ENCODE peak calls at places on chromosome 1, in eight cellular contexts. Y is CD8-positive, alpha-beta memory T cell; K is adrenal gland; V is kidney tubule cell; I is HS-5; B is WTC11; C is astrocyte of the spinal cord; U is AG04449. E is an unnamed sample.

GRCh38 chr1:160205242-160205973 is at the start of gene PEA15:
- DNase-seq in C (peak; percentile 67), B (peak; percentile 81), I (no peak), K (peak; percentile 80), V (peak; percentile 71), U (no peak), Y (peak; percentile 76), E (no peak)

GRCh38 chr1:100458925-100459814 is 78.8 kb upstream of the GPR88 start:
- DNase-seq in Y (peak; percentile 75), K (peak; percentile 88), I (peak; percentile 42), C (peak; percentile 85), V (peak; percentile 75), B (peak; percentile 73), U (peak; percentile 26), E (peak; percentile 50)

GRCh38 chr1:89822999-89823628 is 2.3 kb downstream of the LRRC8D start:
- DNase-seq in C (no peak), B (no peak), V (peak; percentile 38), U (no peak), K (no peak), Y (no peak), I (no peak), E (no peak)

GRCh38 chr1:54768093-54768492 is 3.8 kb upstream of the PARS2 start:
- DNase-seq in Y (no peak), C (no peak), I (no peak), B (no peak), V (peak; percentile 27), K (peak; percentile 63), U (no peak), E (peak; percentile 2)

GRCh38 chr1:41672641-41673313 is 188.3 kb upstream of the EDN2 start:
- DNase-seq in B (no peak), U (peak; percentile 95), K (no peak), V (no peak), I (peak; percentile 91), Y (no peak), C (peak; percentile 76), E (no peak)

GRCh38 chr1:1583667-1584010 is 9.0 kb upstream of the SSU72 start:
- DNase-seq in V (no peak), Y (no peak), K (no peak), B (no peak), I (no peak), U (no peak), C (no peak), E (no peak)

GRCh38 chr1:85544689-85545203 is 35.8 kb upstream of the CCN1 start:
- DNase-seq in I (peak; percentile 34), V (peak; percentile 45), K (no peak), Y (no peak), B (no peak), C (peak; percentile 80), U (no peak), E (no peak)

GRCh38 chr1:115815694-115816093 is 25.2 kb downstream of the NHLH2 start:
- DNase-seq in B (no peak), U (no peak), C (no peak), K (no peak), Y (no peak), V (no peak), I (no peak), E (no peak)

GRCh38 chr1:241413386-241413785 is 56.4 kb upstream of the RGS7 start:
- DNase-seq in B (no peak), V (peak; percentile 88), Y (no peak), I (peak; percentile 92), K (no peak), U (no peak), C (peak; percentile 49), E (no peak)

GRCh38 chr1:114585221-114585620 is 3.8 kb upstream of the BCAS2 start:
- DNase-seq in B (no peak), V (peak; percentile 31), Y (no peak), C (peak; percentile 5), U (peak; percentile 7), K (no peak), I (no peak), E (no peak)

GRCh38 chr1:179229214-179230140 is at the start of gene ABL2:
- DNase-seq in K (no peak), I (no peak), U (no peak), B (peak; percentile 72), C (peak; percentile 39), V (peak; percentile 48), Y (peak; percentile 56), E (no peak)

GRCh38 chr1:93740601-93741031 is 59.0 kb upstream of the BCAR3 start:
- DNase-seq in I (no peak), U (no peak), B (no peak), Y (no peak), V (no peak), C (no peak), K (no peak), E (no peak)

GRCh38 chr1:151165281-151165737 is 393 bp downstream of the LYSMD1 start:
- DNase-seq in I (no peak), K (peak; percentile 80), U (no peak), C (peak; percentile 45), B (peak; percentile 77), Y (peak; percentile 52), V (peak; percentile 45), E (no peak)

GRCh38 chr1:84973493-84974334 is 23.2 kb downstream of the MCOLN2 start:
- DNase-seq in Y (no peak), U (no peak), I (no peak), K (no peak), B (peak; percentile 21), C (no peak), V (no peak), E (no peak)

GRCh38 chr1:118944133-118944532 is 44.0 kb downstream of the TBX15 start:
- DNase-seq in U (peak; percentile 36), Y (no peak), I (no peak), K (no peak), B (no peak), V (peak; percentile 20), C (peak; percentile 17), E (no peak)

GRCh38 chr1:91021686-91022517 is at the start of gene ZNF644:
- DNase-seq in I (peak; percentile 90), K (peak; percentile 96), B (peak; percentile 85), U (peak; percentile 45), C (peak; percentile 89), Y (peak; percentile 95), V (peak; percentile 95), E (peak; percentile 69)

GRCh38 chr1:77680173-77680572 is 2.3 kb downstream of the ZZZ3 start:
- DNase-seq in B (no peak), V (no peak), Y (no peak), C (no peak), U (no peak), I (no peak), K (no peak), E (peak; percentile 34)

GRCh38 chr1:30005972-30006619 is 717.3 kb downstream of the MATN1 start:
- DNase-seq in K (no peak), B (no peak), Y (no peak), I (no peak), U (no peak), C (no peak), V (peak; percentile 90), E (no peak)

GRCh38 chr1:84887261-84887934 is 5.6 kb downstream of the LPAR3 start:
- DNase-seq in K (no peak), Y (no peak), I (peak; percentile 84), U (peak; percentile 23), C (no peak), V (peak; percentile 21), B (no peak), E (peak; percentile 32)

GRCh38 chr1:213783898-213784297 is 203.9 kb upstream of the PROX1 start:
- DNase-seq in I (no peak), V (no peak), K (no peak), Y (no peak), B (no peak), C (no peak), U (no peak), E (no peak)

GRCh38 chr1:43313771-43314170 is 13.0 kb downstream of the TIE1 start:
- DNase-seq in B (no peak), U (no peak), Y (no peak), C (no peak), I (no peak), V (no peak), K (no peak), E (no peak)

GRCh38 chr1:171641076-171641864 is 11.2 kb downstream of the MYOC start:
- DNase-seq in B (peak; percentile 38), I (no peak), V (no peak), U (no peak), C (no peak), K (no peak), Y (no peak), E (no peak)

GRCh38 chr1:226937940-226938725 is 2.0 kb upstream of the COQ8A start:
- DNase-seq in U (no peak), K (no peak), I (no peak), B (no peak), C (no peak), Y (no peak), V (no peak), E (no peak)

GRCh38 chr1:105204836-105205371 is 1455.2 kb downstream of the AMY1C start:
- DNase-seq in I (no peak), Y (no peak), C (no peak), V (no peak), U (no peak), K (no peak), B (peak; percentile 13), E (no peak)

GRCh38 chr1:115641762-115642167 is at the start of gene VANGL1:
- DNase-seq in Y (no peak), I (no peak), V (peak; percentile 80), C (peak; percentile 63), U (no peak), B (peak; percentile 66), K (peak; percentile 76), E (no peak)